ENCODE peak calls at places on chromosomes 3 and 15, in four cellular contexts. F is osteocyte, S is ovary, Y is IMR-90. X is an unnamed sample.

GRCh38 chr3:15120986-15121385 is 22.0 kb upstream of the RBSN start:
- DNase-seq in S (no peak), F (no peak), Y (no peak), X (no peak)

GRCh38 chr3:159586587-159587202 is 401.9 kb upstream of the IL12A start:
- DNase-seq in F (no peak), S (no peak), Y (peak; percentile 63), X (peak; percentile 50)

GRCh38 chr3:107506458-107506857 is 16.3 kb upstream of the BBX start:
- DNase-seq in Y (peak; percentile 10), S (no peak), F (no peak), X (no peak)

GRCh38 chr3:99570061-99570460 is 68.3 kb upstream of the COL8A1 start:
- DNase-seq in Y (no peak), F (no peak), S (no peak), X (no peak)

GRCh38 chr3:14957933-14958332 is 10.6 kb downstream of the NR2C2 start:
- DNase-seq in Y (no peak), S (no peak), F (no peak), X (no peak)

GRCh38 chr15:64144565-64145281 is 6.8 kb upstream of the SNX22 start:
- DNase-seq in S (no peak), F (no peak), Y (no peak), X (no peak)

GRCh38 chr3:74463515-74463914 is 150.9 kb downstream of the CNTN3 start:
- DNase-seq in Y (no peak), S (no peak), F (no peak), X (no peak)

GRCh38 chr15:52483712-52484111 is 45.0 kb downstream of the MYO5A start:
- DNase-seq in F (no peak), Y (peak; percentile 55), S (no peak), X (peak; percentile 68)

GRCh38 chr3:196948442-196949365 is 6.4 kb upstream of the NCBP2 start:
- DNase-seq in F (no peak), Y (no peak), S (no peak), X (no peak)

GRCh38 chr15:78314181-78314581 is 14.8 kb upstream of the SKIC8 start:
- DNase-seq in S (no peak), F (no peak), Y (no peak), X (no peak)

GRCh38 chr3:21013566-21013965 is 737.4 kb downstream of the ZNF385D start:
- DNase-seq in S (no peak), F (no peak), Y (no peak), X (no peak)

GRCh38 chr3:38102073-38102844 is 34.7 kb downstream of the ACAA1 start:
- DNase-seq in Y (no peak), S (no peak), F (no peak), X (no peak)

GRCh38 chr3:124263168-124263567 is 271.2 kb upstream of the ROPN1 start:
- DNase-seq in S (no peak), F (no peak), Y (peak; percentile 97), X (peak; percentile 94)

GRCh38 chr3:187430576-187430975 is 62.4 kb downstream of the RTP4 start:
- DNase-seq in F (no peak), Y (no peak), S (no peak), X (no peak)

GRCh38 chr15:37098468-37099320 is 1.7 kb downstream of the MEIS2 start:
- DNase-seq in S (peak; percentile 55), F (peak; percentile 83), Y (peak; percentile 35), X (no peak)

GRCh38 chr3:192364296-192364695 is 363.0 kb downstream of the FGF12 start:
- DNase-seq in Y (no peak), S (no peak), F (no peak), X (no peak)

GRCh38 chr3:190601597-190601996 is 87.7 kb downstream of the IL1RAP start:
- DNase-seq in Y (no peak), S (peak; percentile 9), F (no peak), X (no peak)

GRCh38 chr3:75978686-75979085 is 193.3 kb upstream of the ZNF717 start:
- DNase-seq in F (no peak), Y (peak; percentile 50), S (no peak), X (no peak)

DNA sequence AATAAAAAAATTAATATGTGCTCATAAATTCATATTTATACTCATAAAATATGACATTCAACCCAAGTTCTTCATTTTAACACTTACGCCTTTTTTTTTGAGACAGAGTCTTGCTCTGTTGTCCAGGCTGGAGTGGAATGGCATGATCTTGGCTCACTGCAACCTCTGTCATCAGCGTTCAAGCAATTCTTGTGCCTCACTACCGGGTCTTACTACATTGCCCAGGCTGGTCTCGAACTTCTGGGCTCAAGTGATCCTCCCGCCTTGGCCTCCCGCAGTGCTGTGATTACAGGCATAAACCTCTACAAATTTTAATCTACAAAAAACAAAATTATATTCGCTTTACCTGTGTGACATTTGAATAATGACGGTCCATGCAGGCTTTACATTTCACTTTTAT is 74.1 kb upstream of the SNRPN start:
- DNase-seq in S (no peak), Y (no peak), F (no peak), X (no peak)
- TF ChIP-seq CTCF in S (no peak), Y (no peak), F (no peak), X (no peak)

GRCh38 chr15:84817461-84818081 is 415 bp downstream of the ALPK3 start:
- DNase-seq in S (no peak), Y (no peak), F (no peak), X (no peak)

GRCh38 chr15:84819791-84820190 is 2.6 kb downstream of the ALPK3 start:
- DNase-seq in Y (no peak), S (no peak), F (no peak), X (no peak)

GRCh38 chr15:84821501-84822021 is 4.4 kb downstream of the ALPK3 start:
- DNase-seq in S (peak; percentile 57), F (no peak), Y (no peak), X (no peak)

GRCh38 chr15:84818221-84819131 is 1.3 kb downstream of the ALPK3 start:
- DNase-seq in S (no peak), Y (peak; percentile 14), F (no peak), X (peak; percentile 22)

DNA sequence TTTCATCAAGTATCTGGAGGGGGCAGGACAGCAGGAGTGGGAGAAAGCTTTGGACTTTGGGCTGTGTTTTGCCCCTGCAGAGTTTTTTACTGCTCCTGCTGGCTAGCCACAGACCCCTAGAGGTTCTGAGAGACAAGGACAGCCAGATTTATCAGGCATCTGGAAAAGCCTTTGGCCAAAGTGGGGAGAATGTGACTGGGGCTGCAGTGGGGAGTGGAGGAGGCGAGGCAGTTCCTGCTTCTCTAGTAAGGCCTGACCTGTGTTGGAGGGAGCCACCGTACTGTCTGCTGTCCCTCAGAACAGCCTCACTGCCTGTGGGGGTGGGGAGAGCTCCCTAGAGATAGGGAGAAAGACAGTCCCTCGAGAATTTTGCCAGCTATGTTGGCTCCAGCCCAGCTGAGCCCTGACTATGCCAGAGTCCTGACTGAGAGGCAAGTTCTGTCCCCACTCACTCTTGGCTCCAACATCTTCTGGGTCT is 2.2 kb downstream of the ALPK3 start:
- DNase-seq in F (no peak), Y (no peak), S (no peak), X (no peak)
- TF ChIP-seq CTCF in F (no peak), Y (no peak), S (no peak), X (no peak)

DNA sequence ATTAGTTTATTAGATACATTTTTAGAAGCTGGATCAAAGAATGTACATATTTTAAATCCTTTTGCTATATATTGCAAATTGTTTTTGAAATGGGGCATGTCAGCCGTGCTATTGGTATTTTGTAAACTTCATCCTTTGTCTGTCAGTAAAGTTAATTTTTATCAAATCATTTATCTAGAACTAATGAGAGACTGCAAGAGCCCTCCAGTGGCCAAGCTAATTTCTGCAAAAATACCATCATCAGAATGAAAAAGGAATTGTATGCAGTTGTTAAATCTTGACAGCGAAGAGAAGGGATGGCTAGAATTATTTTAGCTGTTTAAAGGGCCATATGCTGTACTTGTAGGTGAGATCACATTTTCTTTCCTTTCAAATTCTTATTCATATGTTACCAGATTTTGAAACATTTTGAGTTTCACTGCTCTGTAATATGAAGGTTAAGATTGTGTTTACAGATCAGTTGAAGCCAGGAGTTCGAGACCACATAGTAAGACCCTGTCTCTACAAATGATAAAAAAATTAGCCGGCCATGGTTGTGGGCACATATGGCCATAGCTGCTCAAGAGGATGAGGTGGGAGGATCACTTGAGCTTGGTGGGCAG is 8.1 kb upstream of the CLDN11 start:
- DNase-seq in Y (no peak), F (no peak), S (no peak), X (peak; percentile 56)
- TF ChIP-seq CTCF in Y (peak; percentile 63), F (peak; percentile 70), S (no peak), X (peak; percentile 64)

GRCh38 chr3:89315750-89316149 is 208.3 kb downstream of the EPHA3 start:
- DNase-seq in F (no peak), Y (no peak), S (no peak), X (no peak)

GRCh38 chr3:89312141-89312540 is 204.7 kb downstream of the EPHA3 start:
- DNase-seq in S (no peak), F (no peak), Y (no peak), X (no peak)

GRCh38 chr3:89320186-89320585 is 212.8 kb downstream of the EPHA3 start:
- DNase-seq in F (no peak), Y (no peak), S (no peak), X (no peak)

GRCh38 chr3:89314454-89314853 is 207.0 kb downstream of the EPHA3 start:
- DNase-seq in Y (peak; percentile 44), S (no peak), F (no peak), X (peak; percentile 16)
- TF ChIP-seq CTCF in Y (peak; percentile 18), S (no peak), F (peak; percentile 56), X (no peak)

GRCh38 chr3:141382571-141382970 is 14.3 kb downstream of the ZBTB38 start:
- DNase-seq in Y (no peak), F (no peak), S (no peak), X (no peak)

GRCh38 chr3:141385386-141386079 is 17.2 kb downstream of the ZBTB38 start:
- DNase-seq in F (no peak), S (no peak), Y (peak; percentile 47), X (peak; percentile 58)

GRCh38 chr3:141383555-141384129 is 15.3 kb downstream of the ZBTB38 start:
- DNase-seq in S (no peak), Y (peak; percentile 67), F (no peak), X (peak; percentile 41)

GRCh38 chr3:141384575-141384974 is 16.3 kb downstream of the ZBTB38 start:
- DNase-seq in Y (no peak), F (no peak), S (no peak), X (no peak)

DNA sequence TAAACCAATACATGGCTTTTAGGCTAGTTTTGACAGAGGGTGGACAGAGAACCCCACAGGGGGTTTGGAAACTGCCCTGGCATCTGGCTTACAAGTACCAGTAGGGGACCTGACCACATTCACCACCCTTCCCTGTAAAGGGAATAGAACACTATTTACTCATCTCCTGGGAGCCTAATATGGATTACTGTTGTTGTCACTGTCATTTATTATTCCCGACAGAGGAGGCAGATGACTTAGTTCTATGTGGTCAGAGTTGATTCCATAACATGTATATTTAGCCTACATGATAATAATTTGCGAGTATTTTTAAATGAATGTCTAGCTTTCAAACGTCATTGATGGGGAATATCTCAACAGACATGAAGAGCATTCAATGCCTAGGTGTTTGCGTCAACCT is 15.9 kb downstream of the ZBTB38 start:
- DNase-seq in S (no peak), F (no peak), Y (peak; percentile 70), X (peak; percentile 40)
- TF ChIP-seq CTCF in S (no peak), F (no peak), Y (no peak), X (no peak)

GRCh38 chr15:76967067-76967466 is 27.9 kb upstream of the PSTPIP1 start:
- DNase-seq in S (no peak), F (no peak), Y (no peak), X (no peak)

GRCh38 chr15:76964157-76964556 is 30.8 kb upstream of the PSTPIP1 start:
- DNase-seq in F (no peak), S (no peak), Y (peak; percentile 32), X (no peak)

GRCh38 chr15:76961277-76962010 is 29.9 kb downstream of the RCN2 start:
- DNase-seq in S (no peak), Y (no peak), F (no peak), X (no peak)

GRCh38 chr15:76962337-76963013 is 30.9 kb downstream of the RCN2 start:
- DNase-seq in Y (no peak), S (no peak), F (no peak), X (no peak)

GRCh38 chr15:76963596-76963995 is 31.3 kb upstream of the PSTPIP1 start:
- DNase-seq in S (no peak), F (peak; percentile 73), Y (no peak), X (no peak)
- TF ChIP-seq CTCF in S (no peak), F (no peak), Y (no peak), X (no peak)